ENCODE peak calls at places on chromosomes 11 and 22, in eight cellular contexts. One of them, this sample, is unnamed.
A peak's percentile ranks its signal among the peaks of the same experiment; 100 is the strongest.

GRCh38 chr11:1926156-1927031 is 6.9 kb downstream of the TNNT3 start:
- DNase-seq in cardiac fibroblast: no peak
- DNase-seq in PC-3: no peak
- DNase-seq in endodermal cell: no peak
- DNase-seq in pancreas: peak; percentile 48
- DNase-seq in epithelial cell of esophagus: no peak
- DNase-seq in kidney epithelial cell: no peak
- DNase-seq in BJ: no peak
- DNase-seq in this sample: no peak

GRCh38 chr11:7548659-7549283 is 35.0 kb downstream of the PPFIBP2 start:
- DNase-seq in cardiac fibroblast: no peak
- DNase-seq in PC-3: peak; percentile 52
- DNase-seq in endodermal cell: peak; percentile 95
- DNase-seq in pancreas: no peak
- DNase-seq in epithelial cell of esophagus: peak; percentile 40
- DNase-seq in kidney epithelial cell: no peak
- DNase-seq in BJ: no peak
- DNase-seq in this sample: no peak

GRCh38 chr11:36164522-36165250 is 124.5 kb downstream of the COMMD9 start:
- DNase-seq in cardiac fibroblast: peak; percentile 37
- DNase-seq in PC-3: peak; percentile 83
- DNase-seq in endodermal cell: no peak
- DNase-seq in pancreas: no peak
- DNase-seq in epithelial cell of esophagus: peak; percentile 32
- DNase-seq in kidney epithelial cell: no peak
- DNase-seq in BJ: no peak
- DNase-seq in this sample: no peak

GRCh38 chr22:39514373-39514973 is 5.9 kb upstream of the ATF4 start:
- DNase-seq in cardiac fibroblast: peak; percentile 65
- DNase-seq in PC-3: peak; percentile 50
- DNase-seq in endodermal cell: peak; percentile 89
- DNase-seq in pancreas: no peak
- DNase-seq in epithelial cell of esophagus: peak; percentile 52
- DNase-seq in kidney epithelial cell: no peak
- DNase-seq in BJ: no peak
- DNase-seq in this sample: peak; percentile 32

GRCh38 chr11:108983621-108984020 is 318.8 kb downstream of the DDX10 start:
- DNase-seq in cardiac fibroblast: peak; percentile 61
- DNase-seq in PC-3: no peak
- DNase-seq in endodermal cell: no peak
- DNase-seq in pancreas: no peak
- DNase-seq in epithelial cell of esophagus: no peak
- DNase-seq in kidney epithelial cell: peak; percentile 77
- DNase-seq in BJ: no peak
- DNase-seq in this sample: peak; percentile 59

GRCh38 chr22:36546092-36546804 is 17.3 kb upstream of the EIF3D start:
- DNase-seq in cardiac fibroblast: peak; percentile 63
- DNase-seq in PC-3: peak; percentile 67
- DNase-seq in endodermal cell: peak; percentile 88
- DNase-seq in pancreas: no peak
- DNase-seq in epithelial cell of esophagus: peak; percentile 47
- DNase-seq in kidney epithelial cell: no peak
- DNase-seq in BJ: no peak
- DNase-seq in this sample: peak; percentile 47

GRCh38 chr22:44068422-44069191 is 44.5 kb downstream of the PARVB start:
- DNase-seq in cardiac fibroblast: no peak
- DNase-seq in PC-3: no peak
- DNase-seq in endodermal cell: no peak
- DNase-seq in pancreas: no peak
- DNase-seq in epithelial cell of esophagus: no peak
- DNase-seq in kidney epithelial cell: no peak
- DNase-seq in BJ: no peak
- DNase-seq in this sample: no peak

GRCh38 chr22:19902245-19902699 is 39.3 kb upstream of the COMT start:
- DNase-seq in cardiac fibroblast: no peak
- DNase-seq in PC-3: no peak
- DNase-seq in endodermal cell: peak; percentile 55
- DNase-seq in pancreas: no peak
- DNase-seq in epithelial cell of esophagus: no peak
- DNase-seq in kidney epithelial cell: no peak
- DNase-seq in BJ: no peak
- DNase-seq in this sample: no peak

GRCh38 chr22:47129902-47130301 is 367.5 kb downstream of the TBC1D22A start:
- DNase-seq in cardiac fibroblast: no peak
- DNase-seq in PC-3: peak; percentile 80
- DNase-seq in endodermal cell: no peak
- DNase-seq in pancreas: peak; percentile 45
- DNase-seq in epithelial cell of esophagus: peak; percentile 81
- DNase-seq in kidney epithelial cell: no peak
- DNase-seq in BJ: no peak
- DNase-seq in this sample: no peak

GRCh38 chr11:43268786-43269185 is 43.0 kb upstream of the API5 start:
- DNase-seq in cardiac fibroblast: no peak
- DNase-seq in PC-3: no peak
- DNase-seq in endodermal cell: no peak
- DNase-seq in pancreas: no peak
- DNase-seq in epithelial cell of esophagus: no peak
- DNase-seq in kidney epithelial cell: no peak
- DNase-seq in BJ: no peak
- DNase-seq in this sample: no peak

GRCh38 chr11:44634401-44635281 is 69.2 kb downstream of the CD82 start:
- DNase-seq in cardiac fibroblast: peak; percentile 76
- DNase-seq in PC-3: peak; percentile 39
- DNase-seq in endodermal cell: peak; percentile 91
- DNase-seq in pancreas: peak; percentile 86
- DNase-seq in epithelial cell of esophagus: peak; percentile 66
- DNase-seq in kidney epithelial cell: peak; percentile 79
- DNase-seq in BJ: no peak
- DNase-seq in this sample: peak; percentile 68

GRCh38 chr11:63870351-63871197 is 31.7 kb downstream of the MARK2 start:
- DNase-seq in cardiac fibroblast: no peak
- DNase-seq in PC-3: no peak
- DNase-seq in endodermal cell: no peak
- DNase-seq in pancreas: no peak
- DNase-seq in epithelial cell of esophagus: no peak
- DNase-seq in kidney epithelial cell: no peak
- DNase-seq in BJ: no peak
- DNase-seq in this sample: no peak

GRCh38 chr11:2194877-2195755 is 23.5 kb upstream of the TH start:
- DNase-seq in cardiac fibroblast: peak; percentile 32
- DNase-seq in PC-3: peak; percentile 60
- DNase-seq in endodermal cell: peak; percentile 93
- DNase-seq in pancreas: peak; percentile 74
- DNase-seq in epithelial cell of esophagus: peak; percentile 36
- DNase-seq in kidney epithelial cell: no peak
- DNase-seq in BJ: no peak
- DNase-seq in this sample: peak; percentile 15

GRCh38 chr11:41613321-41613720 is 153.9 kb upstream of the LRRC4C start:
- DNase-seq in cardiac fibroblast: peak; percentile 56
- DNase-seq in PC-3: peak; percentile 65
- DNase-seq in endodermal cell: no peak
- DNase-seq in pancreas: no peak
- DNase-seq in epithelial cell of esophagus: no peak
- DNase-seq in kidney epithelial cell: no peak
- DNase-seq in BJ: no peak
- DNase-seq in this sample: peak; percentile 4

GRCh38 chr11:12158926-12159325 is 48.5 kb downstream of the MICAL2 start:
- DNase-seq in cardiac fibroblast: no peak
- DNase-seq in PC-3: no peak
- DNase-seq in endodermal cell: peak; percentile 48
- DNase-seq in pancreas: no peak
- DNase-seq in epithelial cell of esophagus: no peak
- DNase-seq in kidney epithelial cell: no peak
- DNase-seq in BJ: no peak
- DNase-seq in this sample: no peak

GRCh38 chr22:49628351-49629023 is 199.2 kb downstream of the BRD1 start:
- DNase-seq in cardiac fibroblast: no peak
- DNase-seq in PC-3: no peak
- DNase-seq in endodermal cell: no peak
- DNase-seq in pancreas: no peak
- DNase-seq in epithelial cell of esophagus: no peak
- DNase-seq in kidney epithelial cell: no peak
- DNase-seq in BJ: no peak
- DNase-seq in this sample: no peak

GRCh38 chr11:26753738-26754504 is 32.1 kb upstream of the SLC5A12 start:
- DNase-seq in cardiac fibroblast: peak; percentile 89
- DNase-seq in PC-3: peak; percentile 53
- DNase-seq in endodermal cell: peak; percentile 65
- DNase-seq in pancreas: no peak
- DNase-seq in epithelial cell of esophagus: peak; percentile 71
- DNase-seq in kidney epithelial cell: no peak
- DNase-seq in BJ: peak; percentile 26
- DNase-seq in this sample: peak; percentile 82

GRCh38 chr11:111795333-111795985 is 29.3 kb upstream of the PPP2R1B start:
- DNase-seq in cardiac fibroblast: peak; percentile 64
- DNase-seq in PC-3: no peak
- DNase-seq in endodermal cell: no peak
- DNase-seq in pancreas: no peak
- DNase-seq in epithelial cell of esophagus: peak; percentile 19
- DNase-seq in kidney epithelial cell: no peak
- DNase-seq in BJ: peak; percentile 59
- DNase-seq in this sample: peak; percentile 60

GRCh38 chr11:86914836-86915519 is 40.2 kb downstream of the FZD4 start:
- DNase-seq in cardiac fibroblast: no peak
- DNase-seq in PC-3: no peak
- DNase-seq in endodermal cell: no peak
- DNase-seq in pancreas: no peak
- DNase-seq in epithelial cell of esophagus: no peak
- DNase-seq in kidney epithelial cell: no peak
- DNase-seq in BJ: no peak
- DNase-seq in this sample: no peak

GRCh38 chr11:30284836-30285235 is 38.1 kb upstream of the ARL14EP start:
- DNase-seq in cardiac fibroblast: no peak
- DNase-seq in PC-3: no peak
- DNase-seq in endodermal cell: no peak
- DNase-seq in pancreas: no peak
- DNase-seq in epithelial cell of esophagus: no peak
- DNase-seq in kidney epithelial cell: no peak
- DNase-seq in BJ: no peak
- DNase-seq in this sample: no peak

GRCh38 chr22:32622004-32622761 is 147.6 kb downstream of the FBXO7 start:
- DNase-seq in cardiac fibroblast: peak; percentile 13
- DNase-seq in PC-3: no peak
- DNase-seq in endodermal cell: peak; percentile 89
- DNase-seq in pancreas: no peak
- DNase-seq in epithelial cell of esophagus: no peak
- DNase-seq in kidney epithelial cell: no peak
- DNase-seq in BJ: peak; percentile 81
- DNase-seq in this sample: peak; percentile 61
- H3K4me3 ChIP-seq in cardiac fibroblast: no peak overlapping the region
- H3K4me3 ChIP-seq in PC-3: no peak overlapping the region
- H3K4me3 ChIP-seq in endodermal cell: peak overlapping the region; percentile 34
- H3K4me3 ChIP-seq in pancreas: no peak overlapping the region
- H3K4me3 ChIP-seq in epithelial cell of esophagus: no peak overlapping the region
- H3K4me3 ChIP-seq in kidney epithelial cell: no peak overlapping the region
- H3K4me3 ChIP-seq in BJ: peak overlapping the region; percentile 4
- H3K4me3 ChIP-seq in this sample: no peak overlapping the region

DNA sequence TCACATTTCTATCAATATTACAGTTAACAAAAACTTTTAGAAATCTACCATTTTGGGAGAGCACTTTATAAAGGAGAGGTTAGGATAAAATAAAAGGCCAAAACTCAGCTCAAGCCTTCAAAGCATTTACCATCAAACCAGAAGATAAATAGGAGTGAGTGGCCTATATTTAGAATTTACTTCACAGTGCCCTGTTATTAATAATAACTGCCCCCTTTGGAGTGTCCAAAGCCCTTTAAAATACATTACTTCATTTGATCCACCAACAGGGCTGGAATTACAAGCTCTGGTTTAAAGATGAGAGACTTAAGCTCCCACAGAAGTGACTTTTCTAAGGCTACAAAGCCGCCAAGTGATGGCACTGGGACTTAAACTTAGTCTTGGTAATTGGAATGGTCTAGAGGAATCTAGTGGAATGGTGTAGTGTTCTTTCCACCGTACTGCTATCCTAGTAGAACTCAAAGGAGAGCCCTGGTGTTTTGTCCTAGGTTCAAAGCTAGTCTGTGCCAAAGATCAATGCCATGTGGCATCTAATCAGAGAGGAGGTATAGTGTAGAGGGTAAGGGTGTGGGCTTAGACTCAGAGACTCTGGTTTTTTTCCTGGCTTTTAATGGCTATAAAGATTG is 21.2 kb upstream of the MTMR3 start:
- DNase-seq in cardiac fibroblast: no peak
- DNase-seq in PC-3: no peak
- DNase-seq in endodermal cell: no peak
- DNase-seq in pancreas: no peak
- DNase-seq in epithelial cell of esophagus: no peak
- DNase-seq in kidney epithelial cell: no peak
- DNase-seq in BJ: no peak
- DNase-seq in this sample: no peak
- TF ChIP-seq CTCF in cardiac fibroblast: no peak
- TF ChIP-seq CTCF in PC-3: no peak
- TF ChIP-seq CTCF in endodermal cell: no peak
- TF ChIP-seq CTCF in pancreas: no peak
- TF ChIP-seq CTCF in epithelial cell of esophagus: no peak
- TF ChIP-seq CTCF in kidney epithelial cell: no peak
- TF ChIP-seq CTCF in BJ: no peak
- TF ChIP-seq CTCF in this sample: no peak

GRCh38 chr22:31947296-31947695 is 3.0 kb downstream of the YWHAH start:
- DNase-seq in cardiac fibroblast: peak; percentile 47
- DNase-seq in PC-3: no peak
- DNase-seq in endodermal cell: no peak
- DNase-seq in pancreas: no peak
- DNase-seq in epithelial cell of esophagus: peak; percentile 70
- DNase-seq in kidney epithelial cell: no peak
- DNase-seq in BJ: no peak
- DNase-seq in this sample: peak; percentile 30
- H3K4me3 ChIP-seq in cardiac fibroblast: no peak overlapping the region
- H3K4me3 ChIP-seq in PC-3: peak overlapping the region; percentile 100
- H3K4me3 ChIP-seq in endodermal cell: peak overlapping the region; percentile 98
- H3K4me3 ChIP-seq in pancreas: no peak overlapping the region
- H3K4me3 ChIP-seq in epithelial cell of esophagus: no peak overlapping the region
- H3K4me3 ChIP-seq in kidney epithelial cell: no peak overlapping the region
- H3K4me3 ChIP-seq in BJ: no peak overlapping the region
- H3K4me3 ChIP-seq in this sample: no peak overlapping the region

GRCh38 chr22:23088199-23088604 is 17.9 kb downstream of the GNAZ start:
- DNase-seq in cardiac fibroblast: no peak
- DNase-seq in PC-3: no peak
- DNase-seq in endodermal cell: peak; percentile 76
- DNase-seq in pancreas: no peak
- DNase-seq in epithelial cell of esophagus: no peak
- DNase-seq in kidney epithelial cell: no peak
- DNase-seq in BJ: no peak
- DNase-seq in this sample: no peak

GRCh38 chr22:23085351-23085671 is 15.0 kb downstream of the GNAZ start:
- DNase-seq in cardiac fibroblast: no peak
- DNase-seq in PC-3: no peak
- DNase-seq in endodermal cell: no peak
- DNase-seq in pancreas: no peak
- DNase-seq in epithelial cell of esophagus: no peak
- DNase-seq in kidney epithelial cell: no peak
- DNase-seq in BJ: no peak
- DNase-seq in this sample: no peak

GRCh38 chr22:23085785-23086184 is 15.5 kb downstream of the GNAZ start:
- DNase-seq in cardiac fibroblast: no peak
- DNase-seq in PC-3: no peak
- DNase-seq in endodermal cell: peak; percentile 83
- DNase-seq in pancreas: no peak
- DNase-seq in epithelial cell of esophagus: no peak
- DNase-seq in kidney epithelial cell: no peak
- DNase-seq in BJ: no peak
- DNase-seq in this sample: no peak

GRCh38 chr22:23086263-23086662 is 15.9 kb downstream of the GNAZ start:
- DNase-seq in cardiac fibroblast: no peak
- DNase-seq in PC-3: no peak
- DNase-seq in endodermal cell: no peak
- DNase-seq in pancreas: no peak
- DNase-seq in epithelial cell of esophagus: no peak
- DNase-seq in kidney epithelial cell: no peak
- DNase-seq in BJ: no peak
- DNase-seq in this sample: no peak

GRCh38 chr22:23086787-23087186 is 16.5 kb downstream of the GNAZ start:
- DNase-seq in cardiac fibroblast: no peak
- DNase-seq in PC-3: no peak
- DNase-seq in endodermal cell: no peak
- DNase-seq in pancreas: no peak
- DNase-seq in epithelial cell of esophagus: no peak
- DNase-seq in kidney epithelial cell: no peak
- DNase-seq in BJ: no peak
- DNase-seq in this sample: no peak
- TF ChIP-seq CTCF in cardiac fibroblast: no peak
- TF ChIP-seq CTCF in PC-3: no peak
- TF ChIP-seq CTCF in endodermal cell: no peak
- TF ChIP-seq CTCF in pancreas: no peak
- TF ChIP-seq CTCF in epithelial cell of esophagus: no peak
- TF ChIP-seq CTCF in kidney epithelial cell: no peak
- TF ChIP-seq CTCF in BJ: no peak
- TF ChIP-seq CTCF in this sample: no peak